ENCODE peak calls at places on chromosome 11, in seven cellular contexts. D is NCI-H774, Q is MM.1S, H is HCT116, A is body of pancreas, V is left colon, L is endothelial cell of umbilical vein. G is an unnamed sample.
A peak's percentile ranks its signal among the peaks of the same experiment; 100 is the strongest.

GRCh38 chr11:117822031-117822521 is 2.5 kb downstream of the FXYD2 start:
- DNase-seq in A (peak; percentile 67), L (no peak), Q (peak; percentile 44), H (no peak), V (peak; percentile 41), D (peak; percentile 55), G (no peak)

GRCh38 chr11:64805481-64805880 is 2.5 kb upstream of the MAP4K2 start:
- DNase-seq in H (no peak), L (no peak), A (no peak), V (no peak), D (no peak), Q (no peak), G (no peak)

GRCh38 chr11:121650520-121651266 is 197.9 kb upstream of the SORL1-AS1 start:
- DNase-seq in V (no peak), Q (peak; percentile 49), H (no peak), L (no peak), D (no peak), A (no peak), G (no peak)

GRCh38 chr11:14974723-14975587 is 2.8 kb upstream of the CALCA start:
- DNase-seq in D (no peak), L (peak; percentile 52), A (peak; percentile 53), Q (peak; percentile 58), H (peak; percentile 54), V (no peak), G (no peak)

GRCh38 chr11:13355191-13355590 is 77.6 kb downstream of the BMAL1 start:
- DNase-seq in Q (no peak), V (no peak), H (no peak), A (no peak), D (no peak), L (no peak), G (no peak)

GRCh38 chr11:26333906-26334305 is 2.0 kb downstream of the ANO3 start:
- DNase-seq in V (no peak), A (no peak), L (no peak), D (no peak), H (no peak), Q (no peak), G (no peak)

GRCh38 chr11:67415501-67416304 is at the start of gene CARNS1:
- DNase-seq in H (no peak), Q (no peak), V (no peak), A (peak; percentile 63), D (no peak), L (no peak), G (no peak)

GRCh38 chr11:117705866-117706265 is 91.2 kb downstream of the DSCAML1 start:
- DNase-seq in H (no peak), D (no peak), A (no peak), L (no peak), V (no peak), Q (no peak), G (no peak)

GRCh38 chr11:77113382-77114088 is 10.9 kb downstream of the OMP start:
- DNase-seq in H (no peak), L (peak; percentile 26), A (peak; percentile 51), D (no peak), Q (peak; percentile 33), V (no peak), G (no peak)